ENCODE peak calls at places on chromosome 18, in four cellular contexts. A is psoas muscle, D is adrenal gland, C is foreskin fibroblast. K is an unnamed sample.

GRCh38 chr18:58612239-58613055 is 16.4 kb downstream of the ALPK2 start:
- DNase-seq in A (no peak), D (no peak), C (no peak), K (no peak)

GRCh38 chr18:49819768-49820662 is 6.7 kb upstream of the ACAA2 start:
- DNase-seq in A (no peak), D (no peak), C (no peak), K (peak)

GRCh38 chr18:49001111-49001510 is 50.3 kb upstream of the SMAD7 start:
- DNase-seq in A (no peak), D (no peak), C (no peak), K (no peak)

GRCh38 chr18:25351280-25351772 is 640 bp downstream of the ZNF521 start:
- DNase-seq in A (no peak), D (no peak), C (no peak), K (peak)

GRCh38 chr18:66196805-66197204 is 407.1 kb downstream of the CDH19 start:
- DNase-seq in A (no peak), D (no peak), C (no peak), K (no peak)

GRCh38 chr18:66235206-66235605 is 368.7 kb downstream of the CDH19 start:
- DNase-seq in A (no peak), D (no peak), C (no peak), K (no peak)

GRCh38 chr18:48326901-48327675 is 82.1 kb downstream of the ZBTB7C start:
- DNase-seq in A (no peak), D (peak), C (peak), K (peak)

GRCh38 chr18:57436193-57436964 is 1.2 kb downstream of the ONECUT2 start:
- DNase-seq in A (no peak), D (no peak), C (no peak), K (no peak)

GRCh38 chr18:75321431-75321830 is 106.1 kb downstream of the SMIM21 start:
- DNase-seq in A (no peak), D (no peak), C (no peak), K (no peak)

GRCh38 chr18:26763745-26764144 is 101.8 kb downstream of the AQP4 start:
- DNase-seq in A (no peak), D (no peak), C (no peak), K (no peak)

GRCh38 chr18:9221661-9222060 is 85.1 kb downstream of the ANKRD12 start:
- DNase-seq in A (no peak), D (no peak), C (no peak), K (no peak)

GRCh38 chr18:36451454-36452251 is 154.1 kb downstream of the FHOD3 start:
- DNase-seq in A (no peak), D (no peak), C (no peak), K (no peak)

GRCh38 chr18:29181151-29181901 is 1004.4 kb upstream of the CDH2 start:
- DNase-seq in A (no peak), D (peak), C (peak), K (peak)

GRCh38 chr18:58176915-58177717 is 133.1 kb downstream of the NEDD4L start:
- DNase-seq in A (no peak), D (peak), C (peak), K (peak)

GRCh38 chr18:61898576-61899205 is 5.9 kb upstream of the RNF152 start:
- DNase-seq in A (no peak), D (no peak), C (no peak), K (no peak)

GRCh38 chr18:28124239-28125029 is 52.5 kb downstream of the CDH2 start:
- DNase-seq in A (no peak), D (no peak), C (no peak), K (peak)

GRCh38 chr18:51030537-51031258 is 685 bp downstream of the SMAD4 start:
- DNase-seq in A (peak), D (peak), C (peak), K (peak)

GRCh38 chr18:76374330-76375281 is 120.4 kb downstream of the ZNF516 start:
- DNase-seq in A (no peak), D (peak), C (no peak), K (no peak)

GRCh38 chr18:48545690-48546365 is 7.0 kb downstream of the CTIF start:
- DNase-seq in A (peak), D (peak), C (peak), K (peak)

GRCh38 chr18:2448565-2449151 is 122.6 kb downstream of the METTL4 start:
- DNase-seq in A (no peak), D (no peak), C (no peak), K (peak)

GRCh38 chr18:7754258-7754657 is 187.1 kb downstream of the PTPRM start:
- DNase-seq in A (no peak), D (no peak), C (no peak), K (no peak)

GRCh38 chr18:51235011-51235789 is 37.7 kb upstream of the MEX3C start:
- DNase-seq in A (no peak), D (no peak), C (no peak), K (peak)

GRCh38 chr18:14941256-14941655 is 193.3 kb downstream of the ANKRD30B start:
- DNase-seq in A (no peak), D (peak), C (no peak), K (no peak)

GRCh38 chr18:2148823-2149222 is 422.5 kb downstream of the METTL4 start:
- DNase-seq in A (no peak), D (no peak), C (no peak), K (no peak)

GRCh38 chr18:70280007-70280925 is 8.6 kb upstream of the SOCS6 start:
- DNase-seq in A (no peak), D (peak), C (peak), K (no peak)

GRCh38 chr18:24488824-24489493 is 28.5 kb downstream of the HRH4 start:
- DNase-seq in A (no peak), D (no peak), C (no peak), K (peak)

GRCh38 chr18:8607776-8608682 is 1.2 kb upstream of the RAB12 start:
- DNase-seq in A (no peak), D (no peak), C (peak), K (peak)

GRCh38 chr18:78108587-78108986 is 858.9 kb downstream of the GALR1 start:
- DNase-seq in A (no peak), D (no peak), C (no peak), K (no peak)

GRCh38 chr18:23211146-23211545 is 75.9 kb downstream of the CABLES1 start:
- DNase-seq in A (no peak), D (no peak), C (no peak), K (no peak)

GRCh38 chr18:62688743-62689317 is 26.5 kb upstream of the PHLPP1 start:
- DNase-seq in A (no peak), D (no peak), C (no peak), K (no peak)

GRCh38 chr18:58272779-58273500 is 228.9 kb downstream of the NEDD4L start:
- DNase-seq in A (no peak), D (no peak), C (no peak), K (peak)

GRCh38 chr18:62881509-62882016 is 166.2 kb downstream of the PHLPP1 start:
- DNase-seq in A (no peak), D (peak), C (peak), K (peak)

GRCh38 chr18:79507076-79507545 is 111.4 kb downstream of the NFATC1 start:
- DNase-seq in A (peak), D (peak), C (peak), K (peak)
- H3K4me3 ChIP-seq in A (peak), D (no peak), C (peak), K (peak)

GRCh38 chr18:47166235-47166634 is 9.9 kb downstream of the IER3IP1 start:
- DNase-seq in A (no peak), D (no peak), C (no peak), K (peak)
- TF ChIP-seq CTCF in A (no peak), D (no peak), C (no peak), K (no peak)

GRCh38 chr18:59690216-59691045 is 6.8 kb downstream of the CCBE1 start:
- DNase-seq in A (no peak), D (no peak), C (no peak), K (no peak)
- H3K4me3 ChIP-seq in A (no peak), D (no peak), C (peak), K (no peak)

DNA sequence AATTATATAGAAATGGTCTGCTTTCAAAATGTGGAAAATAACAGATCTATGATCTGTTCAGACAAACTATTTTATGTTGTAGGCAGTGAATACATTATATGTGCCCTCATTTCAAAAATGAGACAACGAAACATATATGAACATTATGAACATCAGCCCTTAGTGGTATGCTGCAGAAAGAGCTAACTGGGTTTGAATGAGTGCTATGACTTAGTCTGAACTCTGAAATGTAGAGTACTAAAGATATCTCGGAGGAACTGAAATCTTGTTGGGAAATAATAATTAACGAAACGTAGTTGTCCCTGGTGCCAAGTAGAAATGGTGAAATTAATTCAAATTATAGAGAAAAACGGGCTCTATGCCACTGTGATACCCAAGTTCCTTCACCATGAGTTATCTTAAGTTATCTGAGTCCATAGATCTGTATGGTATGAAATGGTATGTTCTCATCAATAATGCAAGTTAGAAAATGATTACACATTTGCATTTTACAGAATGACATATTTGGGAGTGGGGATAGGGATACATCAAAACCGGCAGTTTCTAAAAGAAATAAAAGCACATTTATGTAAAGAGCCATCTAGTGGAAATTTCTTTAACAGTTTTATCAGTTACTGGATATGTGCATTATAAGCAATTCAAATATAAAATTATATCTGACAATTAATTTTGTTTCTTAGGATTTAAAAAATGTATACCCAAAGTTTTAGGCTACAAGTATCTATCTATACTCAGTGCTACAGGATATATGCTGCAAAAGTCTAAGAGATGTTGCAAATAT is 26.7 kb downstream of the STARD6 start:
- DNase-seq in A (no peak), D (no peak), C (no peak), K (peak)
- TF ChIP-seq CTCF in A (no peak), D (peak), C (no peak), K (peak)

GRCh38 chr18:12839526-12840196 is 44.4 kb downstream of the PTPN2 start:
- DNase-seq in A (no peak), D (no peak), C (no peak), K (peak)

GRCh38 chr18:12836551-12836950 is 47.5 kb downstream of the PTPN2 start:
- DNase-seq in A (no peak), D (no peak), C (no peak), K (no peak)

GRCh38 chr18:12839057-12839525 is 44.9 kb downstream of the PTPN2 start:
- DNase-seq in A (no peak), D (no peak), C (no peak), K (no peak)

GRCh38 chr18:12837747-12838146 is 46.3 kb downstream of the PTPN2 start:
- DNase-seq in A (no peak), D (no peak), C (no peak), K (peak)

GRCh38 chr18:12838178-12838634 is 45.8 kb downstream of the PTPN2 start:
- DNase-seq in A (peak), D (no peak), C (peak), K (peak)
- H3K4me3 ChIP-seq in A (no peak), D (no peak), C (peak), K (peak)

DNA sequence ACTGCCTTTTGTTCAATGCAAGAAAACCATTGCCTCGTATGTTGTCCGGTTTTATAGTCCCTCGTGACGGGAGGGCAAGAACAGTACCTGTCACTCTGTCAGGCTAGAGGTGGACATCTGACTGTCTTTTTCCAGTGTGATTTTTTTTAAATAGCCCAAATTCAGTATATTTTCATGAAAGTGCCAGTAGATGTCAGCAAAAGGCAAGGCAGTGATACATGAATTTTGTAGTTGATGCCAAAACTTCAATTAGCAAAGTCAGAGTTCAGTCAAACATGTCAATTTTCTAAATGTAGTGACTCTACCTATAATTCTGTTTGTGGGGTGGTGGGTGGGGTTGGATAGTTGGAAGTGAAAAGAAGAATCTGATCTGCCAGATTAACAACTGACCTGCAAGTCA is 296.0 kb upstream of the MC4R start:
- DNase-seq in A (no peak), D (no peak), C (no peak), K (peak)
- TF ChIP-seq CTCF in A (no peak), D (no peak), C (no peak), K (no peak)

GRCh38 chr18:45978084-45978483 is 11.0 kb upstream of the EPG5 start:
- DNase-seq in A (no peak), D (no peak), C (no peak), K (no peak)

GRCh38 chr18:45976581-45977373 is 9.6 kb upstream of the EPG5 start:
- DNase-seq in A (no peak), D (no peak), C (peak), K (no peak)

GRCh38 chr18:45974088-45974536 is 7.0 kb upstream of the EPG5 start:
- DNase-seq in A (no peak), D (peak), C (peak), K (peak)
- H3K4me3 ChIP-seq in A (peak), D (no peak), C (no peak), K (no peak)

GRCh38 chr18:67652296-67652695 is 135.8 kb upstream of the DSEL start:
- DNase-seq in A (no peak), D (no peak), C (no peak), K (no peak)

GRCh38 chr18:67651438-67651837 is 134.9 kb upstream of the DSEL start:
- DNase-seq in A (no peak), D (no peak), C (no peak), K (no peak)

GRCh38 chr18:67650661-67651060 is 134.1 kb upstream of the DSEL start:
- DNase-seq in A (no peak), D (no peak), C (no peak), K (no peak)

DNA sequence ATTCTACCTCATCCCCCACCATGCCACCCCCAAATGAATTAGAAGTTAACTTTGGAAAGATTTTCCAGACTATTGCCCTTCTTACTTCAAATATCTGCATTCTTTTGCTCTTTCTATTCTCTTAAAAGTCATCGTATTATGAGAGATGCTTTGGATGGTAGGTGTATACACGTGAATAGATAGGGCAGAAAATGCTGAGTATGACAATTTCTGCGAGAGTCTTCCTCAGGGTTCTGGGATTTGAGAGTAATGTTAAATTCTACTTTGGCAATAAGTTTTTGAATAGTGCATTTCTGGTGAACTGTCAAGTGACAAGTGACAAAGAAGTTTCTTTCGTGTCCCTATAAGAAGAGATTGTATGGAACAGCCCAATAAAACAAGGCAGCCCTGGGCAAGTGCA is 137.6 kb upstream of the DSEL start:
- DNase-seq in A (no peak), D (no peak), C (no peak), K (no peak)
- TF ChIP-seq CTCF in A (no peak), D (no peak), C (no peak), K (no peak)

GRCh38 chr18:79485788-79486355 is 90.1 kb downstream of the NFATC1 start:
- DNase-seq in A (peak), D (no peak), C (peak), K (peak)
- H3K4me3 ChIP-seq in A (peak), D (no peak), C (peak), K (peak)

GRCh38 chr18:42072407-42072806 is 117.4 kb downstream of the PIK3C3 start:
- DNase-seq in A (no peak), D (no peak), C (no peak), K (no peak)
- TF ChIP-seq CTCF in A (no peak), D (no peak), C (no peak), K (peak)

K was measured in choroid plexus epithelial cell.